ENCODE peak calls at places on chromosome 19, in ten cellular contexts. W, F, R, Y, P, Q, N, B, M and Z are unnamed samples.

GRCh38 chr19:3508771-3509535 is 2.8 kb downstream of the FZR1 start:
- DNase-seq in B (peak), R (no peak), W (no peak), F (no peak), P (no peak), Q (no peak), M (no peak), Y (no peak), N (no peak), Z (no peak)

GRCh38 chr19:44810555-44811447 is 1.9 kb downstream of the BCAM start:
- DNase-seq in N (no peak), B (no peak), F (no peak), R (no peak), M (no peak), P (no peak), W (no peak), Q (no peak), Y (no peak), Z (no peak)

GRCh38 chr19:22882797-22883196 is 50.7 kb downstream of the ZNF723 start:
- DNase-seq in W (no peak), N (peak), Y (no peak), Q (no peak), B (peak), R (peak), F (no peak), M (no peak), P (peak), Z (no peak)

GRCh38 chr19:3073931-3074595 is 11.8 kb upstream of the TLE5 start:
- DNase-seq in B (no peak), Y (no peak), R (peak), W (no peak), P (peak), F (no peak), M (no peak), Q (no peak), N (no peak), Z (no peak)

GRCh38 chr19:16023558-16023915 is 52.8 kb upstream of the TPM4 start:
- DNase-seq in B (no peak), W (no peak), F (no peak), R (no peak), N (no peak), Y (no peak), Q (no peak), P (no peak), M (no peak), Z (no peak)

GRCh38 chr19:30997222-30997621 is 352.0 kb downstream of the TSHZ3 start:
- DNase-seq in P (no peak), W (no peak), F (no peak), N (no peak), Y (no peak), R (no peak), M (no peak), B (no peak), Q (no peak), Z (no peak)

GRCh38 chr19:7575426-7576040 is 20.1 kb upstream of the CAMSAP3 start:
- DNase-seq in N (no peak), W (no peak), R (no peak), Y (no peak), F (no peak), Q (no peak), P (no peak), B (no peak), M (no peak), Z (no peak)

GRCh38 chr19:55253842-55254624 is 4.8 kb downstream of the PPP6R1 start:
- DNase-seq in Y (no peak), F (no peak), N (no peak), M (no peak), R (no peak), B (no peak), P (no peak), W (peak), Q (no peak), Z (no peak)

GRCh38 chr19:8151499-8152035 is 2.2 kb upstream of the FBN3 start:
- DNase-seq in Q (no peak), F (no peak), R (no peak), W (no peak), M (no peak), P (no peak), N (no peak), Y (no peak), B (no peak), Z (no peak)

GRCh38 chr19:31436121-31436776 is 87.0 kb upstream of the TSHZ3 start:
- DNase-seq in M (no peak), B (peak), Q (no peak), R (peak), W (no peak), N (no peak), F (no peak), Y (no peak), P (peak), Z (no peak)

GRCh38 chr19:48683349-48683748 is 10.5 kb upstream of the NTN5 start:
- DNase-seq in Y (no peak), N (no peak), Q (no peak), P (peak), M (no peak), R (peak), W (no peak), B (peak), F (no peak), Z (no peak)

GRCh38 chr19:8526345-8527062 is 12.5 kb upstream of the ZNF414 start:
- DNase-seq in R (peak), M (peak), N (peak), B (peak), Q (peak), P (peak), F (peak), Y (peak), W (no peak), Z (peak)

GRCh38 chr19:49589391-49589790 is 1.6 kb upstream of the PRR12 start:
- DNase-seq in M (no peak), B (no peak), W (no peak), P (no peak), N (no peak), F (no peak), R (no peak), Q (no peak), Y (no peak), Z (no peak)

GRCh38 chr19:38134538-38135149 is 89.4 kb downstream of the DPF1 start:
- DNase-seq in N (peak), R (peak), W (peak), Q (no peak), B (no peak), P (peak), F (no peak), M (peak), Y (no peak), Z (peak)

GRCh38 chr19:36054733-36055686 is at the start of gene WDR62:
- DNase-seq in N (peak), Q (peak), R (peak), P (peak), W (no peak), Y (peak), B (peak), F (peak), M (peak), Z (peak)
- TF ChIP-seq CTCF in N (no peak), Q (peak), R (no peak), P (no peak), W (peak), Y (no peak), B (no peak), F (no peak), M (peak), Z (no peak)

DNA sequence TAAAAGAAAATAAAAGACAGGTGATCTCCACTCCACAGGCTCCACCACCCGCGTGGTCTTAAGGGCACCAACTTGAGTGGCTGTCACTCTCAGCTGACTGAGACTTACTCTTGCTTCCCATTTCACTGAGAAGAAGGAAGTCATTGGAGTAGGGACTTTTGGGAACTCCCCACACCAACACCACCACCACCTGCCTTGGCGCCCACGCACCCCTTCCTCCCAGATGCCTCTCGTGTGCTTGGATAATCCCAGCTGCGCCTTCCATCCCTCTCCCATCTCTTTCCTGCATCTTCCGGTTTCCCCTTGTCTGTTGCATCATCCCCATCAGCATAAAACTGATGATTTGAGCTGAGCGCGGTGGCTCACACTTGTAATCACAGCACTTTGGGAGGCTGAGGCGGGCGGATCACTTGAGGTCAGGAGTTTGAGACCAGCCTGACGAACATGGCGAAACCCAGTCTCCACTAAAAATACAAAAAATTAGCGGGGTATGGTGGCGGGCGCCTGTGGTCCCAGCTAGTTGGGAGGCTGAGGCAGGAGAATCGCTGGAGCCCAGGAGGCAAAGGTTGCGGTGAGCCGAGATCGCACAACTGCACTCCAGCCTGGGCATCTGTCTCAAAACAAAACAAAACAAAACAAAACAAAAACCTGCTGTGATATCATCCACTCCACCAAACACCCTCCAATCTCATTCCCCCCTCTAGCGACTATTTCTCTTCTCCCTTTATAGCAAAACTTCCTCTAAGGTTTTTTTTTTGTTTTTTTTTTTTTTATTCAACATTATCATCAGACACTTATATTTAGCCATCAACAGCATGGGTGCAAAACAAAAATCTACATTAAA is 25.5 kb downstream of the AP2S1 start:
- DNase-seq in Y (no peak), N (no peak), B (no peak), R (peak), F (no peak), P (peak), M (no peak), Q (no peak), W (no peak), Z (no peak)
- TF ChIP-seq CTCF in Y (no peak), N (no peak), B (no peak), R (peak), F (no peak), P (no peak), M (no peak), Q (no peak), W (no peak), Z (no peak)

GRCh38 chr19:18915639-18916038 is 3.5 kb downstream of the COPE start:
- DNase-seq in W (no peak), P (peak), M (peak), N (peak), R (peak), Y (peak), Q (no peak), F (no peak), B (peak), Z (peak)
- TF ChIP-seq CTCF in W (no peak), P (no peak), M (peak), N (peak), R (peak), Y (peak), Q (peak), F (no peak), B (peak), Z (peak)

GRCh38 chr19:52533901-52534300 is 6.4 kb downstream of the ZNF808 start:
- DNase-seq in Y (no peak), W (no peak), Q (no peak), F (no peak), M (no peak), N (no peak), P (no peak), B (no peak), R (no peak), Z (no peak)

GRCh38 chr19:52541608-52542007 is 14.1 kb downstream of the ZNF808 start:
- DNase-seq in B (no peak), N (no peak), W (no peak), P (no peak), Y (no peak), Q (no peak), F (no peak), R (no peak), M (no peak), Z (no peak)

GRCh38 chr19:52532480-52532879 is 5.0 kb downstream of the ZNF808 start:
- DNase-seq in W (no peak), M (no peak), P (no peak), F (no peak), Y (no peak), N (no peak), Q (no peak), R (no peak), B (no peak), Z (no peak)

GRCh38 chr19:52535831-52536800 is 8.6 kb downstream of the ZNF808 start:
- DNase-seq in B (peak), R (peak), P (peak), Y (no peak), M (peak), W (peak), Q (peak), N (peak), F (peak), Z (peak)
- TF ChIP-seq CTCF in B (peak), R (no peak), P (peak), Y (no peak), M (peak), W (no peak), Q (peak), N (peak), F (peak), Z (peak)

DNA sequence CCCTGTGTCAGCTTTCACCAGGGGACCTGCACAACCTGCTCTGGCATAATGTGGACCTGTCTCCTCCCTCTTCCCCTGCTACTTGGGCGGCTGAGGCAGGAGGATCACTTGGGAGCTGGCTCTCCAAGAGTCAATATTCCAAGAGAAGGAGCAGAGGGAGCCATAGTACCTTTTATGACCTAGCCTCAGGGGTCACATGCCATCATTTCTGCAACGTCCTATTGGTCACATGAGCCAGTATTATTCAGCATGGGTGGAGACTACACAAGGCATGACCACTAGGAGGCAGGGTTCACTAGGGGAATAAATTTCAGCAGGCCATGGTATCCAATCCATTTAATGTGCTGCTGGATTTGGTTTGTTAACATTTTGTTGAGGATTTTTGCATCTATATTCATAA is 12.0 kb upstream of the SHFL start:
- DNase-seq in W (peak), P (peak), N (peak), F (no peak), R (no peak), B (no peak), Y (no peak), M (no peak), Q (no peak), Z (no peak)
- TF ChIP-seq CTCF in W (peak), P (peak), N (peak), F (no peak), R (no peak), B (peak), Y (peak), M (peak), Q (peak), Z (peak)

GRCh38 chr19:51020988-51021651 is 1.6 kb upstream of the KLK10 start:
- DNase-seq in Q (no peak), F (no peak), R (peak), M (no peak), B (peak), N (peak), W (no peak), Y (no peak), P (peak), Z (peak)
- TF ChIP-seq CTCF in Q (peak), F (peak), R (peak), M (peak), B (peak), N (peak), W (peak), Y (peak), P (peak), Z (peak)

GRCh38 chr19:12680034-12680433 is 1.6 kb downstream of the DHPS start:
- DNase-seq in P (no peak), R (no peak), N (no peak), F (no peak), Y (no peak), W (no peak), Q (no peak), B (no peak), M (no peak), Z (no peak)

GRCh38 chr19:12676928-12677327 is 4.8 kb downstream of the DHPS start:
- DNase-seq in Y (no peak), R (no peak), N (no peak), Q (no peak), B (no peak), P (no peak), M (no peak), W (no peak), F (no peak), Z (no peak)

GRCh38 chr19:12676384-12676792 is 5.3 kb downstream of the DHPS start:
- DNase-seq in M (peak), Y (peak), F (peak), W (peak), R (peak), Q (peak), P (peak), N (peak), B (peak), Z (peak)

GRCh38 chr19:12685831-12686230 is 2.0 kb upstream of the GNG14 start:
- DNase-seq in N (no peak), M (no peak), W (no peak), R (no peak), B (no peak), Y (no peak), Q (no peak), F (no peak), P (no peak), Z (no peak)

GRCh38 chr19:12681074-12681987 is at the start of gene DHPS:
- DNase-seq in Y (peak), N (peak), R (peak), Q (peak), M (peak), W (peak), F (peak), B (peak), P (peak), Z (peak)
- TF ChIP-seq CTCF in Y (no peak), N (peak), R (no peak), Q (peak), M (no peak), W (no peak), F (no peak), B (no peak), P (no peak), Z (no peak)

GRCh38 chr19:33832633-33833032 is 36.0 kb downstream of the KCTD15 start:
- DNase-seq in F (no peak), W (no peak), N (no peak), M (no peak), P (no peak), B (no peak), R (no peak), Q (no peak), Y (no peak), Z (no peak)
- TF ChIP-seq CTCF in F (no peak), W (no peak), N (no peak), M (no peak), P (no peak), B (no peak), R (no peak), Q (no peak), Y (no peak), Z (no peak)

DNA sequence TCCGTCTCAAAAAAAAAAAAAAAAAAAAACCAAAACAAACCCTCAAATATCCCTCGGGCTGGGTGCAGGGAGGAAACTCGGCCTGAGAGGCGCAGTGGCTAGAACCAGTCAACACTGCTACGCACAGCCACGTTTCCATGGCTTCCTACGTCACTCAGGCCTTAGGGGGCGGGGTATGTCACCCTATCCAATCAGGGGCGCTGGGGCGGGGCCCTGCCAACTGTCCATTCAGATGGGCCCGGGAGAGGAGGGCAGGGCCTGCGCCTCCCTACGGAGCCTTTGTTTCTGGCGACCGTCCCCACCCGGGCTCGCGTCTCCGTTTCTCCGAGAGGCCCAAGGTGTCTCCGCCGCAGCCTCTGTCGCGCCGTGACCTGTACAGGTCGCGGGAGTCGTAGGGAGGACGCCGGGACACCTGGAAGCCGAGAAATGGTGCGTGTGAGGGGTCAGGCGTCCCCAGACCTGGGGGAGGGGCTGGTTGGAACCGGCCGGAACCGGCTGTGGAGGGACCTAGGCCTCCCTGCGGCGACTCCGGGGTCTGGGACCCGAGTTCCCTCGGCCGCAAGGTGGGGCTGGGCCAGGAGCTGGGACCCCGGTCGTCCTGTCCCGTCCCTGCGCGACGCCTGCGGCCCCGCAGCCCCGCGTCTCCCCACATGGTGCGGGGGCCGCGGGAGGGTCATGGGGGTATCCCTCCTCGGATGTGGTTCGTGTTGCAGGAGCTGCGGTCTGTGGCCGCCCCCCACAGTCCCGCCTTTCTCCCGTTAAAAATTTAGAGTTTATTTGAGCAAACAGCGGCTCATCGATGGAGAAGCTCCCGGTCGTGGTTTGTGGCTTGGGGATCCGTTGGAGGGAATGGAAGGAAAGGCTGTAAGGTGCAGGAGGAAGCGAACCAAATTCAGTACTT is at the start of gene ZNF627:
- DNase-seq in Q (peak), Y (peak), R (peak), B (peak), N (peak), P (peak), W (peak), M (peak), F (peak), Z (peak)
- TF ChIP-seq CTCF in Q (peak), Y (no peak), R (peak), B (no peak), N (peak), P (no peak), W (no peak), M (peak), F (no peak), Z (no peak)